ENCODE peak calls at places on chromosomes 7 and 10, in four cellular contexts. Z, A, C and G are unnamed samples.

GRCh38 chr7:131436384-131436783 is 108.7 kb downstream of the MKLN1 start:
- DNase-seq in A (no peak), Z (no peak), C (no peak), G (no peak)

GRCh38 chr10:33025039-33025438 is 67.0 kb upstream of the ITGB1 start:
- DNase-seq in A (no peak), Z (no peak), C (no peak), G (no peak)

GRCh38 chr10:104445359-104445758 is 91.7 kb downstream of the CFAP58 start:
- DNase-seq in C (no peak), A (no peak), Z (no peak), G (no peak)

GRCh38 chr10:58920655-58921003 is 255.8 kb upstream of the PHYHIPL start:
- DNase-seq in C (no peak), Z (no peak), A (no peak), G (no peak)

GRCh38 chr10:120607710-120608703 is 151.0 kb downstream of the PLPP4 start:
- DNase-seq in Z (no peak), C (no peak), A (no peak), G (no peak)

GRCh38 chr10:49594594-49594993 is 15.5 kb upstream of the SLC18A3 start:
- DNase-seq in A (no peak), Z (no peak), C (no peak), G (no peak)

GRCh38 chr10:12394236-12395033 is 45.1 kb downstream of the CAMK1D start:
- DNase-seq in A (no peak), Z (no peak), C (no peak), G (no peak)

GRCh38 chr10:42488416-42488815 is 150.0 kb downstream of the ZNF33B start:
- DNase-seq in C (no peak), A (no peak), Z (no peak), G (no peak)

GRCh38 chr10:130787821-130788220 is 523.7 kb downstream of the TCERG1L start:
- DNase-seq in Z (no peak), C (no peak), A (no peak), G (no peak)

GRCh38 chr7:44541028-44541869 is at the start of gene NPC1L1:
- DNase-seq in A (no peak), Z (no peak), C (no peak), G (no peak)

GRCh38 chr10:35005868-35006267 is 84.3 kb downstream of the CUL2 start:
- DNase-seq in C (no peak), A (no peak), Z (no peak), G (no peak)

GRCh38 chr7:128915841-128916642 is 5.5 kb upstream of the KCP start:
- DNase-seq in A (no peak), C (no peak), Z (peak), G (peak)

GRCh38 chr10:17506390-17506789 is 52.0 kb upstream of the ST8SIA6 start:
- DNase-seq in C (no peak), A (no peak), Z (no peak), G (no peak)

GRCh38 chr7:18352339-18353255 is 143.0 kb upstream of the HDAC9 start:
- DNase-seq in A (peak), Z (peak), C (no peak), G (no peak)

GRCh38 chr10:36448760-36449681 is 676.4 kb upstream of the ANKRD30A start:
- DNase-seq in Z (no peak), C (no peak), A (no peak), G (no peak)

GRCh38 chr10:21421794-21422193 is 103.7 kb downstream of the SKIDA1 start:
- DNase-seq in A (no peak), Z (no peak), C (no peak), G (no peak)

GRCh38 chr10:97792058-97792721 is 20.4 kb upstream of the SFRP5 start:
- DNase-seq in Z (peak), C (peak), A (peak), G (no peak)

GRCh38 chr7:137169282-137169698 is 174.2 kb downstream of the PTN start:
- DNase-seq in Z (peak), C (peak), A (peak), G (no peak)

GRCh38 chr10:49143249-49143648 is 9.4 kb upstream of the FAM170B start:
- DNase-seq in Z (no peak), A (no peak), C (no peak), G (no peak)

GRCh38 chr7:131170440-131171105 is 157.1 kb upstream of the MKLN1 start:
- DNase-seq in A (no peak), C (no peak), Z (no peak), G (no peak)

GRCh38 chr7:2523461-2523905 is 3.9 kb downstream of the LFNG start:
- DNase-seq in A (no peak), Z (no peak), C (no peak), G (no peak)

GRCh38 chr10:63760708-63761047 is 239.5 kb downstream of the REEP3 start:
- DNase-seq in C (no peak), A (no peak), Z (no peak), G (no peak)

GRCh38 chr7:123645516-123645915 is 10.2 kb upstream of the LMOD2 start:
- DNase-seq in C (no peak), Z (no peak), A (peak), G (no peak)

GRCh38 chr10:26093229-26093628 is 123.3 kb upstream of the GAD2 start:
- DNase-seq in C (no peak), Z (no peak), A (no peak), G (no peak)

GRCh38 chr10:9613338-9613737 is 1404.3 kb upstream of the CELF2 start:
- DNase-seq in A (no peak), C (no peak), Z (no peak), G (no peak)

GRCh38 chr10:114499630-114500190 is 95.4 kb upstream of the AFAP1L2 start:
- DNase-seq in Z (no peak), A (no peak), C (no peak), G (peak)

GRCh38 chr7:104111294-104111693 is 96.5 kb downstream of the ORC5 start:
- DNase-seq in A (no peak), Z (no peak), C (no peak), G (no peak)

GRCh38 chr7:81604075-81604807 is 165.6 kb downstream of the HGF start:
- DNase-seq in C (no peak), Z (no peak), A (no peak), G (no peak)